ENCODE peak calls at places on chromosomes 2 and 18, in six cellular contexts. Q is naive thymus-derived CD4-positive, alpha-beta T cell; B is CD8-positive, alpha-beta T cell; J is Caco-2; S is cardiac muscle cell; X is heart left ventricle. O is an unnamed sample.

GRCh38 chr2:168584934-168585333 is 128.9 kb downstream of the CERS6 start:
- DNase-seq in Q (no peak), B (no peak), J (no peak), S (no peak), X (no peak), O (no peak)

GRCh38 chr2:154447727-154448418 is 250.6 kb upstream of the KCNJ3 start:
- DNase-seq in Q (no peak), B (no peak), J (peak; percentile 18), S (no peak), X (no peak), O (no peak)

GRCh38 chr2:82848285-82848684 is 1610.8 kb downstream of the SUCLG1 start:
- DNase-seq in Q (no peak), B (no peak), J (no peak), S (no peak), X (no peak), O (no peak)

GRCh38 chr2:118661184-118661583 is 186.3 kb downstream of the EN1 start:
- DNase-seq in Q (no peak), B (no peak), J (no peak), S (no peak), X (no peak), O (no peak)

GRCh38 chr2:216370961-216371633 is 1.2 kb downstream of the MARCHF4 start:
- DNase-seq in Q (no peak), B (no peak), J (no peak), S (no peak), X (no peak), O (no peak)

GRCh38 chr2:96136123-96136720 is 2.1 kb downstream of the ASTL start:
- DNase-seq in Q (no peak), B (no peak), J (no peak), S (no peak), X (no peak), O (no peak)

GRCh38 chr2:222568866-222569265 is 87.0 kb downstream of the FARSB start:
- DNase-seq in Q (no peak), B (no peak), J (no peak), S (peak; percentile 67), X (peak; percentile 15), O (no peak)

GRCh38 chr2:149701241-149701640 is 113.7 kb upstream of the MMADHC start:
- DNase-seq in Q (no peak), B (no peak), J (no peak), S (no peak), X (no peak), O (no peak)

GRCh38 chr2:160372010-160372356 is 121.6 kb downstream of the RBMS1 start:
- DNase-seq in Q (no peak), B (no peak), J (no peak), S (no peak), X (no peak), O (no peak)

GRCh38 chr2:160367887-160368286 is 125.7 kb downstream of the RBMS1 start:
- DNase-seq in Q (no peak), B (no peak), J (no peak), S (peak; percentile 97), X (no peak), O (no peak)

GRCh38 chr2:160371251-160372009 is 122.2 kb downstream of the RBMS1 start:
- DNase-seq in Q (no peak), B (no peak), J (no peak), S (peak; percentile 64), X (peak; percentile 39), O (no peak)

GRCh38 chr2:160372585-160372984 is 121.0 kb downstream of the RBMS1 start:
- DNase-seq in Q (no peak), B (no peak), J (no peak), S (peak; percentile 90), X (no peak), O (no peak)

DNA sequence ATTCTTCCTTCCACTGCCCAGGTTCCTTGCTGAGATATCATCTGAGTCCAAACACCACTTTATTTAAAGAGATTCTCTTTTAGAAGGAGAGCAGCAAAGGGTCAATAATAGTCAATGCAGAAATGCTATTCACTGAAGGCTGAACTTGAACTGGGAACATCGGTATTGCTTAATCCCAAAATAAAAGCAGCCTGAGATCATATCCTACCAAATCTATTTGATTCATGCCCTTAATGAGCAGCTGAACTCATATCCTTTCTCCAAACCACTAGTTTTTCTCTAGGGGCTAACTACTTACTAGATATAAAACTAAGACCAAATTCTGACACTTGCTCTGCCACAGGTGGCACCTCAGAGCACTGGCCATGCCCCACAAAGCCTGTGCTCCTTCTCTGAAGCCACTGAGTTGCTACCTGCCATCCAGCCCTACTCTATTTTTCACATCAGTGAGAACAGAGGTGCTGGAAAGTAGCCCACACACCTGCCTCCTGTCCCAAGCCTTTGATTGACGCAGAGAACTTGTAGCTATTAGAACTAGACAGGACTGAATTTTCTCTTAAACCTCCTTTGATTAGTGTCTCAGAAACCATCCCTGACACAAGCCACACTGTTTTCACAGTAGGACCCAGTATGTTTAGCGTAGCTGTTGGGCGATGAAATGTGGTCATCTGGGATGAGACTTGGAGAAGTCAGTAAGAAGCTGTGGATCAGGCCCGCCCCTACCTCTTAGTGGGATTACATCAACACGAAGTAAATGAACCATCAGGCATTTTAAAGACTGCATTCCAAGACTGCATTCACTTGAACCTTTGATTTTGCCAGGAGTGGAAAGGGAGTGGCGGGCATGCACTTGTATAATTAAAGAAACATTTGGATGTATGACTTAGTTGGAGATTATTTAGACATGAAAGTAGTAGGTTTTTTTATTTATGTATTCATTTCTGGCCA is 124.3 kb downstream of the RBMS1 start:
- DNase-seq in Q (no peak), B (no peak), J (no peak), S (no peak), X (no peak), O (no peak)
- H3K4me1 ChIP-seq in Q (peaks cover 40% of the 10 kb centered on the region), B (peaks cover 56% of the 10 kb centered on the region), J (peaks cover 16% of the 10 kb centered on the region), S (peaks cover 77% of the 10 kb centered on the region), X (peaks cover 99% of the 10 kb centered on the region), O (peaks cover 16% of the 10 kb centered on the region)

GRCh38 chr2:19541884-19542283 is 183.5 kb upstream of the OSR1 start:
- DNase-seq in Q (no peak), B (no peak), J (peak; percentile 7), S (no peak), X (no peak), O (no peak)

GRCh38 chr2:19545507-19545906 is 187.1 kb upstream of the OSR1 start:
- DNase-seq in Q (no peak), B (no peak), J (no peak), S (no peak), X (no peak), O (no peak)

GRCh38 chr2:19544020-19544383 is 185.6 kb upstream of the OSR1 start:
- DNase-seq in Q (no peak), B (no peak), J (no peak), S (no peak), X (no peak), O (no peak)

GRCh38 chr2:19542796-19543195 is 184.4 kb upstream of the OSR1 start:
- DNase-seq in Q (no peak), B (no peak), J (no peak), S (no peak), X (no peak), O (no peak)

DNA sequence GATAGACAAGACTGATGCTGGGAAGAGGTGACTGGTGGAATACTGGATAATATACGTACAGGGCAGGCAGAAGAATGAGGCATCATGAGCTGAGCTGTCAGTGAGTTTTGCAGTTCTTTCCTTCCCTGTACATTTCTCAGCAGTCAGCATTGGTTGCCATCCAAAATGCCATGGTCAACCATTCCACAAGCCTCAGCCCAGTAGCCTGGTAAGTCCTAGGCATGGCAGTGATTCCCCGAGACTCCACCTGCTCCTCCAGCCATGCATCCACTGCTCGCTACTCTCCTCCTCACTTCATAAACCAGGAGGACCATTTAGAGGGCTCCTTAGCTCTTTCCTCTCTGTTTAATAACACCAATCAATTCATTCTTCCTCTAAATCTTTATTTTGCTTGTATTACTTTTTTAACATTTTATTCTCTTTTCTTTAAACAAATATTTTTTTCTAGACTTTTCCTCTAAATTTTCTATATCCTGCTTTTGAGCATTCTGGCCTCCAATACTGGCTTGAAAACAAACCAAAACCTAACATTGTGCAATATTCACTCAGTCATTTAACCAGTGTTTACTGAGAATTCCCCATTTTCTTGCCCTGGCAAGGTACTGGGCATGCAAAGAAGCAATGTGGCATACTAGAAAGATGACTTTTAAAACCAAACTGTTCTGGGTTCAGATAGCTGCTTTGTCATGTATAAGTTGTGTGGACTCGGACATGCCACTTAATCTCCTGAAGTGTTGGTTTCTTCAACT is 185.0 kb upstream of the OSR1 start:
- DNase-seq in Q (no peak), B (no peak), J (no peak), S (peak; percentile 40), X (no peak), O (no peak)
- H3K4me1 ChIP-seq in Q (no peaks in the 10 kb centered on the region), B (no peaks in the 10 kb centered on the region), J (no peaks in the 10 kb centered on the region), S (no peaks in the 10 kb centered on the region), X (peaks cover under 1% of the 10 kb centered on the region), O (no peaks in the 10 kb centered on the region)

GRCh38 chr2:39356922-39357639 is 80.0 kb downstream of the MAP4K3 start:
- DNase-seq in Q (no peak), B (no peak), J (no peak), S (no peak), X (no peak), O (peak; percentile 58)
- H3K4me1 ChIP-seq in Q (no peaks in the 10 kb centered on the region), B (no peaks in the 10 kb centered on the region), J (no peaks in the 10 kb centered on the region), S (no peaks in the 10 kb centered on the region), X (peaks cover 38% of the 10 kb centered on the region), O (peaks cover 26% of the 10 kb centered on the region)

GRCh38 chr18:30712383-30712782 is 330.2 kb downstream of the DSC3 start:
- DNase-seq in Q (no peak), B (no peak), J (no peak), S (no peak), X (no peak), O (no peak)

GRCh38 chr18:30705943-30706342 is 336.6 kb downstream of the DSC3 start:
- DNase-seq in Q (no peak), B (no peak), J (no peak), S (no peak), X (no peak), O (no peak)

GRCh38 chr18:30713299-30713698 is 329.2 kb downstream of the DSC3 start:
- DNase-seq in Q (no peak), B (no peak), J (no peak), S (no peak), X (no peak), O (no peak)

GRCh38 chr18:30709598-30709997 is 332.9 kb downstream of the DSC3 start:
- DNase-seq in Q (no peak), B (no peak), J (no peak), S (no peak), X (no peak), O (no peak)
- H3K4me1 ChIP-seq in Q (no peaks in the 10 kb centered on the region), B (no peaks in the 10 kb centered on the region), J (no peaks in the 10 kb centered on the region), S (no peaks in the 10 kb centered on the region), X (no peaks in the 10 kb centered on the region), O (no peaks in the 10 kb centered on the region)

O was measured in HAP-1.